ENCODE peak calls at places on chromosomes 6 and 20, in ten cellular contexts. One of them, this sample, is unnamed. For H3K4me1 and H3K27me3, the result is how much of the 10 kb centered on the place peaks cover.

GRCh38 chr20:37344506-37345338 is 1.2 kb upstream of the SRC start:
- DNase-seq in colonic mucosa: peak
- DNase-seq in CD8-positive, alpha-beta T cell: no peak
- DNase-seq in endodermal cell: peak
- DNase-seq in CD4-positive, alpha-beta memory T cell: no peak
- DNase-seq in heart right ventricle: no peak
- DNase-seq in uterus: no peak
- DNase-seq in upper lobe of right lung: peak
- DNase-seq in psoas muscle: no peak
- DNase-seq in suprapubic skin: peak
- DNase-seq in this sample: peak

GRCh38 chr20:51398552-51398951 is 144.0 kb downstream of the NFATC2 start:
- DNase-seq in endodermal cell: no peak
- DNase-seq in colonic mucosa: no peak
- DNase-seq in CD8-positive, alpha-beta T cell: no peak
- DNase-seq in suprapubic skin: no peak
- DNase-seq in heart right ventricle: no peak
- DNase-seq in upper lobe of right lung: no peak
- DNase-seq in psoas muscle: no peak
- DNase-seq in uterus: no peak
- DNase-seq in CD4-positive, alpha-beta memory T cell: no peak
- DNase-seq in this sample: no peak

GRCh38 chr6:122079906-122080305 is 319.5 kb upstream of the HSF2 start:
- DNase-seq in upper lobe of right lung: no peak
- DNase-seq in CD4-positive, alpha-beta memory T cell: no peak
- DNase-seq in uterus: no peak
- DNase-seq in psoas muscle: no peak
- DNase-seq in endodermal cell: no peak
- DNase-seq in suprapubic skin: no peak
- DNase-seq in CD8-positive, alpha-beta T cell: no peak
- DNase-seq in colonic mucosa: no peak
- DNase-seq in heart right ventricle: no peak
- DNase-seq in this sample: no peak

GRCh38 chr6:161131367-161131766 is 139.8 kb downstream of the MAP3K4 start:
- DNase-seq in upper lobe of right lung: no peak
- DNase-seq in suprapubic skin: no peak
- DNase-seq in heart right ventricle: no peak
- DNase-seq in endodermal cell: no peak
- DNase-seq in CD8-positive, alpha-beta T cell: no peak
- DNase-seq in psoas muscle: no peak
- DNase-seq in uterus: no peak
- DNase-seq in colonic mucosa: no peak
- DNase-seq in CD4-positive, alpha-beta memory T cell: no peak
- DNase-seq in this sample: no peak

GRCh38 chr6:42260424-42260888 is 42.8 kb upstream of the MRPS10 start:
- DNase-seq in colonic mucosa: no peak
- DNase-seq in uterus: peak
- DNase-seq in upper lobe of right lung: no peak
- DNase-seq in endodermal cell: peak
- DNase-seq in heart right ventricle: no peak
- DNase-seq in psoas muscle: no peak
- DNase-seq in suprapubic skin: no peak
- DNase-seq in CD8-positive, alpha-beta T cell: no peak
- DNase-seq in CD4-positive, alpha-beta memory T cell: no peak
- DNase-seq in this sample: no peak

GRCh38 chr6:4786936-4787504 is 10.8 kb downstream of the CDYL start:
- DNase-seq in heart right ventricle: no peak
- DNase-seq in psoas muscle: no peak
- DNase-seq in CD4-positive, alpha-beta memory T cell: no peak
- DNase-seq in uterus: no peak
- DNase-seq in upper lobe of right lung: no peak
- DNase-seq in endodermal cell: peak
- DNase-seq in CD8-positive, alpha-beta T cell: no peak
- DNase-seq in colonic mucosa: no peak
- DNase-seq in suprapubic skin: no peak
- DNase-seq in this sample: no peak

GRCh38 chr6:112443666-112444065 is 96.5 kb downstream of the RFPL4B start:
- DNase-seq in CD8-positive, alpha-beta T cell: no peak
- DNase-seq in uterus: peak
- DNase-seq in upper lobe of right lung: no peak
- DNase-seq in suprapubic skin: peak
- DNase-seq in CD4-positive, alpha-beta memory T cell: no peak
- DNase-seq in psoas muscle: peak
- DNase-seq in heart right ventricle: peak
- DNase-seq in endodermal cell: no peak
- DNase-seq in colonic mucosa: peak
- DNase-seq in this sample: no peak

GRCh38 chr6:74991573-74992332 is 214.1 kb downstream of the COL12A1 start:
- DNase-seq in heart right ventricle: no peak
- DNase-seq in CD4-positive, alpha-beta memory T cell: no peak
- DNase-seq in suprapubic skin: no peak
- DNase-seq in endodermal cell: peak
- DNase-seq in psoas muscle: no peak
- DNase-seq in colonic mucosa: no peak
- DNase-seq in CD8-positive, alpha-beta T cell: no peak
- DNase-seq in uterus: no peak
- DNase-seq in upper lobe of right lung: no peak
- DNase-seq in this sample: no peak

GRCh38 chr6:130534627-130535026 is 168.8 kb downstream of the TMEM200A start:
- DNase-seq in CD4-positive, alpha-beta memory T cell: no peak
- DNase-seq in CD8-positive, alpha-beta T cell: no peak
- DNase-seq in heart right ventricle: no peak
- DNase-seq in psoas muscle: no peak
- DNase-seq in uterus: no peak
- DNase-seq in colonic mucosa: no peak
- DNase-seq in endodermal cell: no peak
- DNase-seq in upper lobe of right lung: no peak
- DNase-seq in suprapubic skin: no peak
- DNase-seq in this sample: no peak

GRCh38 chr6:85236636-85237035 is 213.2 kb upstream of the NT5E start:
- DNase-seq in endodermal cell: no peak
- DNase-seq in uterus: no peak
- DNase-seq in suprapubic skin: no peak
- DNase-seq in colonic mucosa: no peak
- DNase-seq in CD8-positive, alpha-beta T cell: no peak
- DNase-seq in psoas muscle: no peak
- DNase-seq in CD4-positive, alpha-beta memory T cell: no peak
- DNase-seq in upper lobe of right lung: no peak
- DNase-seq in heart right ventricle: no peak
- DNase-seq in this sample: no peak

GRCh38 chr6:29547573-29547972 is 12.0 kb downstream of the UBD start:
- DNase-seq in upper lobe of right lung: no peak
- DNase-seq in suprapubic skin: no peak
- DNase-seq in psoas muscle: no peak
- DNase-seq in heart right ventricle: no peak
- DNase-seq in uterus: no peak
- DNase-seq in endodermal cell: no peak
- DNase-seq in CD8-positive, alpha-beta T cell: no peak
- DNase-seq in colonic mucosa: no peak
- DNase-seq in CD4-positive, alpha-beta memory T cell: no peak
- DNase-seq in this sample: no peak

GRCh38 chr6:16635810-16636602 is 125.3 kb downstream of the ATXN1 start:
- DNase-seq in psoas muscle: no peak
- DNase-seq in uterus: no peak
- DNase-seq in colonic mucosa: no peak
- DNase-seq in CD4-positive, alpha-beta memory T cell: no peak
- DNase-seq in upper lobe of right lung: no peak
- DNase-seq in endodermal cell: peak
- DNase-seq in heart right ventricle: no peak
- DNase-seq in suprapubic skin: no peak
- DNase-seq in CD8-positive, alpha-beta T cell: no peak
- DNase-seq in this sample: no peak

GRCh38 chr6:116221067-116221466 is 32.8 kb downstream of the TSPYL4 start:
- DNase-seq in psoas muscle: no peak
- DNase-seq in colonic mucosa: no peak
- DNase-seq in endodermal cell: no peak
- DNase-seq in CD4-positive, alpha-beta memory T cell: no peak
- DNase-seq in uterus: no peak
- DNase-seq in suprapubic skin: no peak
- DNase-seq in upper lobe of right lung: no peak
- DNase-seq in CD8-positive, alpha-beta T cell: no peak
- DNase-seq in heart right ventricle: no peak
- DNase-seq in this sample: no peak

GRCh38 chr6:137880633-137881521 is 13.8 kb downstream of the TNFAIP3 start:
- DNase-seq in endodermal cell: no peak
- DNase-seq in suprapubic skin: no peak
- DNase-seq in uterus: no peak
- DNase-seq in CD8-positive, alpha-beta T cell: peak
- DNase-seq in heart right ventricle: no peak
- DNase-seq in upper lobe of right lung: no peak
- DNase-seq in CD4-positive, alpha-beta memory T cell: peak
- DNase-seq in psoas muscle: no peak
- DNase-seq in colonic mucosa: no peak
- DNase-seq in this sample: no peak

GRCh38 chr6:52328721-52329120 is 33.2 kb upstream of the PAQR8 start:
- DNase-seq in colonic mucosa: no peak
- DNase-seq in psoas muscle: no peak
- DNase-seq in CD8-positive, alpha-beta T cell: no peak
- DNase-seq in heart right ventricle: no peak
- DNase-seq in uterus: no peak
- DNase-seq in endodermal cell: no peak
- DNase-seq in upper lobe of right lung: no peak
- DNase-seq in CD4-positive, alpha-beta memory T cell: no peak
- DNase-seq in suprapubic skin: no peak
- DNase-seq in this sample: no peak

GRCh38 chr20:40942775-40943174 is 85.8 kb upstream of the TOP1 start:
- DNase-seq in CD4-positive, alpha-beta memory T cell: no peak
- DNase-seq in suprapubic skin: no peak
- DNase-seq in CD8-positive, alpha-beta T cell: no peak
- DNase-seq in colonic mucosa: no peak
- DNase-seq in uterus: no peak
- DNase-seq in endodermal cell: no peak
- DNase-seq in psoas muscle: no peak
- DNase-seq in upper lobe of right lung: no peak
- DNase-seq in heart right ventricle: no peak
- DNase-seq in this sample: no peak
- H3K4me1 ChIP-seq in CD4-positive, alpha-beta memory T cell: under half
- H3K4me1 ChIP-seq in suprapubic skin: under half
- H3K4me1 ChIP-seq in CD8-positive, alpha-beta T cell: under half
- H3K4me1 ChIP-seq in colonic mucosa: under half
- H3K4me1 ChIP-seq in uterus: under half
- H3K4me1 ChIP-seq in endodermal cell: under half
- H3K4me1 ChIP-seq in psoas muscle: under half
- H3K4me1 ChIP-seq in upper lobe of right lung: under half
- H3K4me1 ChIP-seq in heart right ventricle: under half
- H3K4me1 ChIP-seq in this sample: under half

DNA sequence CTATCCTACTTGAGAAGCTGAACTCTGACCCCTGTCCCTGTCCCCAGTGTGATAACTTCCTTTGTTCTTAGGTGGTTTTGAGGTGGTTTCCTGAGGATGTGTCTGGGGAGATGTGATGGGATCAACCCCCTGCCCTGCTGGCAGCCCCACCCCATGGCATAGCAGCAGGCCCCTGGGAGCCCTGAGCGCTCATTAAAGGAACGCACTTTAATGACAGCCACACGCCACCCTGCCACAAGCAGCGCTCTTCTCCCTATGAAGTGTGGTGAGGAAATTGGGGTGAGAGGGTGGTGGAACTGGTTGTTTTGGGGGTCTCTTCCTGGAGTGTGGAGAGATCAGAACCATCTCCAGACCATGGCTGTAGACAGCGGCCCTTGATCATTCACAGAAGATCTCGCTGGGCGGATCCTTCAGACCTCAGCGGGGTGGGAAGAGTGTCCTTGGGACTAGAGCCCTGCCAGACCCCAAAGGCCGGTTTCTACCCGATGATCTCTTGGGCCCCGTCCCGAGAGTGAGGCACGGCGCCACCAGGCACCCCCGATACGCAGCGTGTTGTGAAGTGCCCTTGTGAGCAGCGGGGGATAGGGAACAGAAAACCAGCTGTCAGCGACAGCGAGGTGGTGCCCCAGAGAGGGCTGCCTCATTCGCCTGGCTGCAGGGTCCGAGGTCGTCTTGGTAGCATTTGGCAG is 45.4 kb downstream of the SYNJ2 start:
- DNase-seq in CD8-positive, alpha-beta T cell: no peak
- DNase-seq in uterus: no peak
- DNase-seq in heart right ventricle: no peak
- DNase-seq in endodermal cell: no peak
- DNase-seq in psoas muscle: no peak
- DNase-seq in suprapubic skin: no peak
- DNase-seq in upper lobe of right lung: no peak
- DNase-seq in colonic mucosa: no peak
- DNase-seq in CD4-positive, alpha-beta memory T cell: no peak
- DNase-seq in this sample: peak
- H3K4me3 ChIP-seq in CD8-positive, alpha-beta T cell: peak
- H3K4me3 ChIP-seq in uterus: no peak
- H3K4me3 ChIP-seq in heart right ventricle: peak
- H3K4me3 ChIP-seq in endodermal cell: no peak
- H3K4me3 ChIP-seq in psoas muscle: no peak
- H3K4me3 ChIP-seq in suprapubic skin: no peak
- H3K4me3 ChIP-seq in upper lobe of right lung: peak
- H3K4me3 ChIP-seq in colonic mucosa: no peak
- H3K4me3 ChIP-seq in CD4-positive, alpha-beta memory T cell: no peak
- H3K4me3 ChIP-seq in this sample: no peak

DNA sequence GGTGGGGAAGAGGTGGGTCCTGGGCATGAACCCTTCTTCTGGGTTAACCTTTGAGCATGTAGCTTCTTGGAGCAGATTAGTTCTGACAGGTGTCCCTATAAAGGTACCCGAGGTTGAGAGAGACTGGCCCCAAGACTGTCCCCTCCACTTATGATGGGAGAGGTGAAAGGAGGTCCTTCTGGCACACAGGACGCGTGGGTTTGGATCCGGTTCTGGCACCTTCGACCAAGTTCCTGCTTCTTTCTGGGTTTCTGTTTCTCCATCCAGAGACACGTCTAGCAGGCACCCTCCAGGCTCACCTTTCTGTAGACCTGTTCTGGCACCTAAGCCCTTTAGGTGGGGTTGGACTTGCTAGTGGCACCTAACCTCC is 4.1 kb downstream of the PAX1 start:
- DNase-seq in upper lobe of right lung: no peak
- DNase-seq in heart right ventricle: no peak
- DNase-seq in CD4-positive, alpha-beta memory T cell: no peak
- DNase-seq in colonic mucosa: no peak
- DNase-seq in psoas muscle: no peak
- DNase-seq in endodermal cell: no peak
- DNase-seq in uterus: no peak
- DNase-seq in CD8-positive, alpha-beta T cell: no peak
- DNase-seq in suprapubic skin: no peak
- DNase-seq in this sample: no peak
- H3K27me3 ChIP-seq in upper lobe of right lung: half or more
- H3K27me3 ChIP-seq in heart right ventricle: under half
- H3K27me3 ChIP-seq in CD4-positive, alpha-beta memory T cell: under half
- H3K27me3 ChIP-seq in colonic mucosa: half or more
- H3K27me3 ChIP-seq in psoas muscle: under half
- H3K27me3 ChIP-seq in endodermal cell: half or more
- H3K27me3 ChIP-seq in uterus: under half
- H3K27me3 ChIP-seq in CD8-positive, alpha-beta T cell: under half
- H3K27me3 ChIP-seq in suprapubic skin: half or more
- H3K27me3 ChIP-seq in this sample: under half

DNA sequence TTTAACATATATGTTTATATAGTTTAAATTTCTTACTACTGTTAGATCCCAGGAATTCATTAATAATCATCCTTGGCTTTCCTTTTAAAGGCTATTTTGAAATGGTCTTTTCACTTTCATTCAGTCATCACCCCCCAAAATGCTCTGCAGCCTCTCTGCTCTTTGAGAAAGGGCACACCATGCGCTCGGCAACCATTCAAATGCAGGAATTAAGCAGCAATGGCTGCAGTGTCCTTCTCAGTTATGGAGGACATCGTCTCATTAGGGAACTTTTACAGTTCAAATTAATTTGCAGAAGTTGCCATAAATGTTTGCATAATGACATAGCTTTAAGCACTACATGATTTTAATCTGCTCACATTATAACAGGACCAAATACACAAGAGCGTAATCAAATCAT is 6.3 kb downstream of the TUBB1 start:
- DNase-seq in colonic mucosa: no peak
- DNase-seq in endodermal cell: no peak
- DNase-seq in psoas muscle: no peak
- DNase-seq in suprapubic skin: no peak
- DNase-seq in CD8-positive, alpha-beta T cell: no peak
- DNase-seq in upper lobe of right lung: no peak
- DNase-seq in heart right ventricle: no peak
- DNase-seq in uterus: no peak
- DNase-seq in CD4-positive, alpha-beta memory T cell: no peak
- DNase-seq in this sample: no peak
- H3K4me1 ChIP-seq in colonic mucosa: under half
- H3K4me1 ChIP-seq in endodermal cell: under half
- H3K4me1 ChIP-seq in psoas muscle: under half
- H3K4me1 ChIP-seq in suprapubic skin: under half
- H3K4me1 ChIP-seq in CD8-positive, alpha-beta T cell: under half
- H3K4me1 ChIP-seq in upper lobe of right lung: under half
- H3K4me1 ChIP-seq in heart right ventricle: under half
- H3K4me1 ChIP-seq in uterus: under half
- H3K4me1 ChIP-seq in CD4-positive, alpha-beta memory T cell: under half
- H3K4me1 ChIP-seq in this sample: under half